ENCODE peak calls at places on chromosomes 6 and 20, in eight cellular contexts. C, O, I, L, R, N, D and S are unnamed samples. For H4K20me1, the result is how much of the 10 kb centered on the place peaks cover.

GRCh38 chr20:11553603-11554002 is 364.1 kb upstream of the BTBD3 start:
- DNase-seq in C (no peak), R (peak), D (no peak), O (no peak), I (no peak), L (peak), N (no peak), S (no peak)

GRCh38 chr20:50186987-50187402 is 3.6 kb upstream of the CEBPB start:
- DNase-seq in N (no peak), R (no peak), L (peak), C (no peak), I (no peak), O (no peak), D (no peak), S (no peak)

GRCh38 chr20:63533388-63533787 is 3.8 kb downstream of the PTK6 start:
- DNase-seq in N (no peak), R (no peak), D (no peak), I (no peak), O (no peak), C (no peak), L (no peak), S (no peak)

GRCh38 chr20:2701671-2702081 is 9.1 kb downstream of the EBF4 start:
- DNase-seq in I (no peak), C (no peak), L (no peak), O (no peak), D (no peak), N (peak), R (no peak), S (no peak)

GRCh38 chr6:40990301-40990700 is 48.7 kb downstream of the UNC5CL start:
- DNase-seq in I (no peak), R (no peak), D (no peak), O (no peak), L (no peak), C (no peak), N (peak), S (no peak)

GRCh38 chr6:95091823-95092436 is 485.4 kb upstream of the MANEA start:
- DNase-seq in D (peak), I (peak), C (peak), L (peak), N (peak), R (peak), O (peak), S (peak)

GRCh38 chr20:51153867-51154707 is 131.2 kb upstream of the KCNG1 start:
- DNase-seq in C (no peak), I (no peak), L (no peak), N (no peak), D (no peak), O (no peak), R (no peak), S (no peak)

GRCh38 chr20:52010541-52010940 is 181.0 kb downstream of the ZFP64 start:
- DNase-seq in I (no peak), R (no peak), L (no peak), N (peak), D (no peak), C (no peak), O (peak), S (no peak)

GRCh38 chr20:5205348-5206210 is 78.8 kb downstream of the CDS2 start:
- DNase-seq in C (peak), N (peak), I (peak), R (peak), O (peak), D (peak), L (peak), S (peak)

GRCh38 chr20:36074983-36075382 is 79.6 kb upstream of the EPB41L1 start:
- DNase-seq in L (no peak), C (no peak), I (no peak), O (no peak), N (no peak), R (no peak), D (no peak), S (no peak)

GRCh38 chr6:152272486-152272885 is 364.7 kb downstream of the SYNE1 start:
- DNase-seq in N (no peak), I (no peak), C (no peak), D (no peak), L (no peak), O (no peak), R (peak), S (no peak)

GRCh38 chr20:60579941-60580515 is 621.8 kb downstream of the CDH26 start:
- DNase-seq in I (no peak), O (no peak), N (no peak), R (no peak), D (no peak), L (no peak), C (no peak), S (no peak)

GRCh38 chr20:60236613-60237012 is 278.4 kb downstream of the CDH26 start:
- DNase-seq in D (no peak), R (no peak), I (no peak), N (no peak), O (no peak), L (no peak), C (no peak), S (no peak)

GRCh38 chr6:170584181-170584953 is at the start of gene PDCD2:
- DNase-seq in O (peak), N (peak), R (peak), D (peak), L (peak), I (peak), C (peak), S (peak)

GRCh38 chr6:1641391-1641790 is 31.7 kb downstream of the FOXC1 start:
- DNase-seq in D (no peak), L (peak), R (no peak), I (peak), O (no peak), N (no peak), C (peak), S (no peak)

GRCh38 chr6:4383910-4384637 is 248.7 kb upstream of the ECI2 start:
- DNase-seq in R (no peak), I (no peak), N (no peak), O (peak), C (peak), D (no peak), L (no peak), S (no peak)

GRCh38 chr20:58202039-58202438 is 26.4 kb downstream of the ANKRD60 start:
- DNase-seq in I (no peak), R (peak), O (no peak), D (no peak), C (no peak), N (no peak), L (peak), S (no peak)

GRCh38 chr6:142416179-142416578 is 114.4 kb downstream of the ADGRG6 start:
- DNase-seq in N (peak), O (no peak), C (peak), R (peak), L (peak), I (no peak), D (no peak), S (no peak)

GRCh38 chr6:145544031-145544430 is 191.3 kb downstream of the EPM2A start:
- DNase-seq in I (peak), N (no peak), D (no peak), L (peak), R (peak), O (peak), C (peak), S (no peak)

GRCh38 chr6:163354779-163355431 is 59.6 kb upstream of the QKI start:
- DNase-seq in O (no peak), N (no peak), D (no peak), I (no peak), R (peak), L (peak), C (no peak), S (no peak)
- H4K20me1 ChIP-seq in O (under half), N (under half), D (under half), I (under half), R (under half), L (under half), C (under half), S (under half)

GRCh38 chr6:84353459-84354423 is 126.3 kb upstream of the CEP162 start:
- DNase-seq in N (no peak), L (peak), O (no peak), R (no peak), I (no peak), D (no peak), C (no peak), S (no peak)

GRCh38 chr6:84348801-84349200 is 121.4 kb upstream of the CEP162 start:
- DNase-seq in L (no peak), C (no peak), O (no peak), I (no peak), D (no peak), R (peak), N (no peak), S (no peak)

GRCh38 chr6:84349542-84349941 is 122.1 kb upstream of the CEP162 start:
- DNase-seq in C (no peak), I (no peak), N (no peak), D (no peak), O (no peak), R (no peak), L (no peak), S (no peak)

GRCh38 chr6:84346372-84346771 is 118.9 kb upstream of the CEP162 start:
- DNase-seq in D (no peak), C (no peak), L (peak), O (no peak), N (peak), R (peak), I (no peak), S (no peak)

GRCh38 chr6:84350397-84350796 is 123.0 kb upstream of the CEP162 start:
- DNase-seq in R (peak), L (peak), I (no peak), O (no peak), C (peak), D (no peak), N (no peak), S (no peak)
- TF ChIP-seq EZH2phosphoT487 in R (no peak), L (no peak), I (no peak), O (no peak), C (no peak), D (no peak), N (no peak), S (no peak)

DNA sequence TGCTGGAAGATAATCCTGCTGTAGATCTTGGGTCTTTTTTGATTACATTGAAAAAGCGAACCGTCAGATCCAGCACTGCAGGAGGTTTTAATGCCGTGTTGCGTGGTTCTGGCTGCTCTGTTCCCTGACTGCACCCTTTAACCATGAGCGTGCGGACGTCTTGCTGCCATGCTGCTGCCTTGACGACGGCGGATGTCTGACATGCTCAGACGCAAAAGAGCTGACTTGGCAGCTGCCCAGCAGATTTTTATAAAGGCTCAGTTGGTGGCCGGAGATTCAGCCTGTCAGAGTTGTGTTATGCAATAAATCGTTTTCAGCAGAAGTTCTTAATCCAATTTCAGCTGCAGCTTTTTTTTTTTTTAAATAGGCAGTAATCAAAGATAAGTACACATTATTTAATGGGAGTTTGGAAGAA is 119.4 kb downstream of the JARID2 start:
- DNase-seq in R (peak), L (peak), C (peak), N (peak), D (no peak), O (peak), I (no peak), S (no peak)
- H4K20me1 ChIP-seq in R (under half), L (under half), C (under half), N (half or more), D (under half), O (half or more), I (under half), S (under half)

DNA sequence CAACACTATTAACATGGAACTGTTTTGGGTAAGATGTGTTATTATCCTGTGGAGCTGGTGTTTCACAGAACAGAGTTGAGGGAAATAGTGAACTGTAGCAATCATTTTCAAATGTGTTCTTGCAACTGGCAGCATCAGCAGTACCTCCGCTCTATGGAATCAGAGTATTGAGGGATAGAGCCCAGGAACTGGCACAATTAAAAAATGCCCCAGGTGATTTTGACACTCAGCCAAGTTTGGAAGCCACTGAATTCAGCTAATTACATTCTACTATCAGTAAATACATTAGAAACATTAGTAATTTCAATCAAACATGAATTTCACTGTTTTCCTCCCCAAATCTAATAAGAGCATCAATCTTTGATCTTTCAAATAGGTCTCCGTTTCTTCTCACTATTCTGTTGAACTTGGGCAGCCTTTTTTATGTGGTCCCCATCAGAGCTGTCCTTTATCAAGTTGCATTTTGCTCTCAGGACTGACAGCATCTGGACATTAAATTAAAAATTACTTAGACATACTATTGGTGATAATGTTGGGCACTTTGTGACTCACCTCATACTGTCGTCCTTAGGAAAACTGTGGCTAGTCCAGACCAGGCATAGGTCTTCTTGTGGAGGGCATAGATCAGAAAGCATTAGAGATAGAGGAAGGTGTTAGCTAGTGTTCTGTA is 251.5 kb downstream of the DHX35 start:
- DNase-seq in L (no peak), C (no peak), R (no peak), O (no peak), D (no peak), I (no peak), N (no peak), S (no peak)
- TF ChIP-seq EZH2phosphoT487 in L (no peak), C (no peak), R (no peak), O (no peak), D (no peak), I (no peak), N (no peak), S (no peak)

GRCh38 chr20:17941826-17942196 is 26.8 kb downstream of the SNX5 start:
- DNase-seq in C (no peak), I (no peak), N (no peak), D (no peak), L (no peak), O (no peak), R (no peak), S (no peak)
- H4K20me1 ChIP-seq in C (under half), I (under half), N (under half), D (half or more), L (under half), O (half or more), R (under half), S (under half)